ENCODE peak calls at places on chromosomes 7 and 10, in ten cellular contexts. M, J, R, T, O, F, S, P, V and X are unnamed samples.

GRCh38 chr7:22464299-22464698 is 35.7 kb downstream of the STEAP1B start:
- DNase-seq in S (no peak), R (no peak), V (no peak), F (no peak), T (no peak), J (no peak), P (no peak), M (no peak), O (no peak), X (no peak)

GRCh38 chr7:5143106-5143505 is 46.9 kb upstream of the WIPI2 start:
- DNase-seq in O (no peak), V (no peak), S (no peak), T (no peak), M (no peak), P (no peak), R (no peak), F (no peak), J (no peak), X (no peak)

GRCh38 chr10:60963441-60964256 is 19.7 kb upstream of the RHOBTB1 start:
- DNase-seq in J (peak; percentile 90), M (no peak), F (no peak), V (no peak), T (no peak), R (peak; percentile 63), P (peak; percentile 25), S (no peak), O (no peak), X (peak; percentile 78)

GRCh38 chr7:106420210-106420609 is 135.4 kb upstream of the NAMPT start:
- DNase-seq in R (no peak), T (no peak), O (no peak), V (no peak), S (no peak), J (no peak), M (no peak), P (no peak), F (no peak), X (no peak)

GRCh38 chr10:91700788-91701444 is 68.0 kb upstream of the PPP1R3C start:
- DNase-seq in V (no peak), J (peak; percentile 78), M (no peak), O (no peak), F (no peak), P (no peak), R (peak; percentile 23), T (no peak), S (no peak), X (peak; percentile 65)

GRCh38 chr7:149846021-149846420 is 7.8 kb downstream of the ZNF862 start:
- DNase-seq in M (no peak), J (no peak), P (no peak), R (no peak), O (no peak), F (no peak), T (no peak), S (no peak), V (no peak), X (no peak)

GRCh38 chr7:18995270-18995671 is 122.2 kb downstream of the TWIST1 start:
- DNase-seq in V (no peak), M (peak; percentile 66), T (no peak), S (no peak), P (no peak), O (no peak), R (no peak), J (no peak), F (no peak), X (peak; percentile 74)

GRCh38 chr7:28500143-28500542 is 87.8 kb downstream of the CREB5 start:
- DNase-seq in M (no peak), V (no peak), J (no peak), O (no peak), T (no peak), S (no peak), R (no peak), F (no peak), P (no peak), X (no peak)

GRCh38 chr10:27360581-27361172 is 120.1 kb upstream of the ACBD5 start:
- DNase-seq in R (peak; percentile 73), J (peak; percentile 63), O (no peak), P (peak; percentile 64), V (peak; percentile 68), F (peak; percentile 83), M (peak; percentile 76), S (peak; percentile 57), T (peak; percentile 82), X (peak; percentile 40)

GRCh38 chr7:1987084-1987535 is 245.6 kb downstream of the MAD1L1 start:
- DNase-seq in F (no peak), T (no peak), O (no peak), R (no peak), S (peak; percentile 8), V (no peak), P (no peak), J (no peak), M (peak; percentile 2), X (no peak)
- H3K4me3 ChIP-seq in F (no peak overlapping the region), T (no peak overlapping the region), O (no peak overlapping the region), R (no peak overlapping the region), S (no peak overlapping the region), V (no peak overlapping the region), P (no peak overlapping the region), J (no peak overlapping the region), M (no peak overlapping the region), X (no peak overlapping the region)

GRCh38 chr7:11786186-11786585 is 45.8 kb downstream of the THSD7A start:
- DNase-seq in F (no peak), T (no peak), J (peak; percentile 86), V (no peak), R (no peak), M (no peak), P (no peak), O (no peak), S (no peak), X (no peak)
- TF ChIP-seq CTCF in F (no peak), T (no peak), J (no peak), V (no peak), R (no peak), M (no peak), P (no peak), O (no peak), S (no peak), X (no peak)

GRCh38 chr7:34066968-34067367 is 161.6 kb downstream of the BMPER start:
- DNase-seq in F (no peak), J (no peak), T (no peak), S (no peak), O (no peak), R (no peak), P (no peak), M (no peak), V (no peak), X (no peak)

GRCh38 chr7:34073676-34074075 is 168.3 kb downstream of the BMPER start:
- DNase-seq in O (no peak), F (no peak), R (peak; percentile 45), M (no peak), P (no peak), S (no peak), J (no peak), T (no peak), V (no peak), X (peak; percentile 82)

GRCh38 chr7:34069676-34070075 is 164.3 kb downstream of the BMPER start:
- DNase-seq in P (peak; percentile 43), J (peak; percentile 60), M (no peak), O (no peak), R (peak; percentile 49), V (no peak), S (no peak), T (no peak), F (no peak), X (no peak)

GRCh38 chr7:34067406-34067805 is 162.1 kb downstream of the BMPER start:
- DNase-seq in V (no peak), F (no peak), M (no peak), T (no peak), O (no peak), S (no peak), P (no peak), J (no peak), R (peak; percentile 43), X (no peak)

DNA sequence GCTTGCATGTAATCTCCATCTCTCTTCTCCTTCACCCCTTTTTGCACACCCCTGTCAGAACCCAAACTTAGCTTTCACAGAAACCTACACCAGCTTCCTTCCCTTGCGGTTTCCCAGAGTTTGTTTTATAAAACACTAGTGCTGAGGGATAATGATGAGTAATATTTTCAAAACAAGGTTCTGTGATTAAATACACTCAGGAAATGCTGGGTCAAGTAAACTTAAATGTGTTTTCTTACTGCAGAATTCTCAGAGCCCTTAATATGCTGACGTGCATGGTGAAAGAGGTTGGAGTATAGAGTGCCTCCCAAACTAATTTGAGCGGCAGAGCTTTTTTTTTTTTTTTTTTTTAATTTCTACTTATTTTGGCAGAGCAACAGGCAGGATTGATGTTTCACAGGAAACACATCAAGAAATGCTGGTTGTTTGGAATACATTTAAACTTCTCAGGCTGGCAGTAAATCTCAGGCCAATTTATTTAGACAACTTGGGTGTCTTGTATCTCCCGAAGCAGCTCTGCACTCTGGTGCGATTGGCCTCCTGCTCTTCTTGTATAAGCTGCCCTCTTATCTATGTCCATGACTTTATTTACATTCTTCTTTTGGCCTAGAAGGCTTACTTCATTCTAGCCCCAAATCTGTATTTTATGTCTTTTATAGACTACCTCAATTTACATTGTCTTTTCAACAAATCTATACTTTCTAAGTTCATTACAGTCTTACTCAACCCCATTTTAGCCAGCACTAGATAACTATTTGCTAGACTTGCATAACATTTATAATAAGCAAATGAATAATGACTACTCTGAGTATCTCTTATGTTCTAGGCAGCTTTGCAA is 165.4 kb downstream of the BMPER start:
- DNase-seq in S (no peak), R (peak; percentile 96), J (peak; percentile 67), V (no peak), T (no peak), M (no peak), F (no peak), P (no peak), O (no peak), X (peak; percentile 41)
- H3K4me3 ChIP-seq in S (no peak overlapping the region), R (peak overlapping the region; percentile 1), J (no peak overlapping the region), V (no peak overlapping the region), T (no peak overlapping the region), M (no peak overlapping the region), F (no peak overlapping the region), P (no peak overlapping the region), O (no peak overlapping the region), X (no peak overlapping the region)

DNA sequence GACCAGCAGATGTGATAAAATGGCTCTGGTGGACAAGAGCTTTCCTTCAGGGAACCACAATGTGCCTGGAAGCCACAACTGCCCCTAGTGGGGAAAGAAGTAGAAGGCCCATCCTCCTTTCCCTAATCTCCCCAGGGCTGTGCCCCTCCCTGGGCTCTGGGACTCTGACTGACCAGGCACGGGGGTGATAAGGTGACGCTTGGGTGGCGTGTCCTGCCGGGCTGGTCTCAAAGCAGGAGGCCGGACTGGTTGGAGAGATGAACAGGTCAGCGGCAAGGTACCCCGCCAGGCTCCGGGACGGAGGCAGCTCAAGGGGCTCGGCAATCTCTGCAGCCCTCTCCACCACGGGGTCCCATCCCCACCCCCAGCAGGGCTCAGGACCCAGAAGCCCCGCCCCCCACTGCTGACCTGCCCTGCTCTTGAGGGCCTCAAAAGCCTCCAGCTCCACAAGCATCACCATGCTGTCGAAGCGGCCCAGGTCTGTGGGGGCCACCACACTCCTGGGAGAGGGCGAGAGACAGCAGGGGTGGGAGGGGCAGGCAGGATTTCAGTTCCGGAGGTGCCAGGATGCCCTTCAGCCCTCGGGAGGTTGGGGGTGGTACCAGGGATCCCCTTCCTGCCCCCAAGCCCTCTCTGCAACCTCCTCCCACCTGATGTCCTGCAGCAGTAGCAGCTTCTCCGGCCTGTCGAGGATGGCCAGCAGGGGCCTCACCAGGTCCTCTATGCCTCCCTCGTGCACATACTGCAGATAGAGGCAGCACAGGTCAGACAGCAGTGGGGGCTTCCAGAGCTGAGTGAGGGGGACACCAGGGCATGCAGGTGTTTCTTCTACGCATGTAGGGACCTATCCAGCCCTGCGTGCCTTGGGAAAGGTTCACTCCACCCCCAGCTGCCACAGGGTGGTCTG is 12.2 kb downstream of the LZTS2 start:
- DNase-seq in T (no peak), S (no peak), R (peak; percentile 25), M (no peak), V (no peak), F (no peak), J (no peak), P (peak; percentile 73), O (no peak), X (no peak)
- TF ChIP-seq CTCF in T (peak; percentile 22), S (peak; percentile 32), R (peak; percentile 51), M (peak; percentile 48), V (peak; percentile 31), F (no peak), J (peak; percentile 52), P (peak; percentile 62), O (peak; percentile 30), X (peak; percentile 54)